ENCODE peak calls at places on chromosomes 7 and 10, in ten cellular contexts. G is lung, Z is AG04450, N is nephron progenitor cell, C is foreskin fibroblast, K is Calu3, O is HFFc6, L is endothelial cell of umbilical vein, U is IMR-90, Y is AG10803. F is an unnamed sample.

GRCh38 chr10:97498841-97499560 is at the start of gene UBTD1:
- DNase-seq in G (peak), Z (no peak), N (no peak), C (peak), K (peak), O (no peak), L (peak), U (peak), Y (peak), F (peak)

GRCh38 chr10:107011113-107011512 is 153.4 kb downstream of the SORCS1 start:
- DNase-seq in G (no peak), Z (no peak), N (no peak), C (no peak), K (no peak), O (no peak), L (no peak), U (no peak), Y (no peak), F (no peak)

GRCh38 chr10:35237766-35238512 is 98.4 kb upstream of the CCNY start:
- DNase-seq in G (no peak), Z (no peak), N (no peak), C (no peak), K (no peak), O (no peak), L (no peak), U (no peak), Y (no peak), F (no peak)

GRCh38 chr10:32105782-32106382 is 49.7 kb upstream of the KIF5B start:
- DNase-seq in G (no peak), Z (no peak), N (no peak), C (no peak), K (no peak), O (no peak), L (no peak), U (no peak), Y (no peak), F (no peak)

GRCh38 chr7:74401137-74401859 is 52.4 kb upstream of the GTF2IRD1 start:
- DNase-seq in G (peak), Z (no peak), N (peak), C (peak), K (peak), O (peak), L (peak), U (peak), Y (peak), F (peak)

GRCh38 chr7:143320620-143321019 is 4.7 kb downstream of the CLCN1 start:
- DNase-seq in G (no peak), Z (no peak), N (no peak), C (no peak), K (no peak), O (no peak), L (no peak), U (no peak), Y (no peak), F (no peak)

GRCh38 chr7:2376351-2377154 is 21.9 kb downstream of the EIF3B start:
- DNase-seq in G (no peak), Z (no peak), N (no peak), C (no peak), K (no peak), O (no peak), L (no peak), U (no peak), Y (no peak), F (no peak)

GRCh38 chr10:17047908-17048307 is 81.7 kb downstream of the CUBN start:
- DNase-seq in G (no peak), Z (no peak), N (no peak), C (no peak), K (no peak), O (no peak), L (no peak), U (no peak), Y (no peak), F (no peak)

GRCh38 chr10:122911889-122912484 is 1.6 kb downstream of the FAM24A start:
- DNase-seq in G (no peak), Z (no peak), N (peak), C (peak), K (peak), O (peak), L (peak), U (peak), Y (peak), F (peak)

GRCh38 chr7:28926871-28927597 is 31.1 kb downstream of the TRIL start:
- DNase-seq in G (peak), Z (peak), N (peak), C (peak), K (peak), O (peak), L (peak), U (peak), Y (peak), F (peak)

GRCh38 chr7:75977741-75978140 is 16.7 kb downstream of the TMEM120A start:
- DNase-seq in G (no peak), Z (no peak), N (no peak), C (no peak), K (no peak), O (no peak), L (no peak), U (no peak), Y (peak), F (no peak)

GRCh38 chr10:13503745-13504463 is 24.9 kb downstream of the BEND7 start:
- DNase-seq in G (no peak), Z (peak), N (no peak), C (peak), K (no peak), O (peak), L (no peak), U (peak), Y (peak), F (no peak)

GRCh38 chr10:103620357-103620749 is 126.8 kb downstream of the NEURL1 start:
- DNase-seq in G (no peak), Z (no peak), N (no peak), C (no peak), K (no peak), O (no peak), L (no peak), U (no peak), Y (no peak), F (no peak)

GRCh38 chr7:101524376-101524775 is 104.7 kb downstream of the MYL10 start:
- DNase-seq in G (no peak), Z (no peak), N (no peak), C (no peak), K (no peak), O (no peak), L (no peak), U (no peak), Y (no peak), F (no peak)

GRCh38 chr7:147173883-147174282 is 1057.3 kb downstream of the CNTNAP2 start:
- DNase-seq in G (no peak), Z (no peak), N (no peak), C (no peak), K (no peak), O (no peak), L (no peak), U (no peak), Y (no peak), F (no peak)

GRCh38 chr7:83201355-83201754 is 38.7 kb upstream of the PCLO start:
- DNase-seq in G (no peak), Z (no peak), N (no peak), C (no peak), K (no peak), O (no peak), L (no peak), U (no peak), Y (no peak), F (no peak)

GRCh38 chr10:131094406-131095108 is 217.0 kb downstream of the TCERG1L start:
- DNase-seq in G (no peak), Z (no peak), N (peak), C (no peak), K (no peak), O (no peak), L (no peak), U (no peak), Y (no peak), F (no peak)

GRCh38 chr7:6589829-6590644 is at the start of gene INTS15:
- DNase-seq in G (peak), Z (peak), N (peak), C (peak), K (peak), O (peak), L (peak), U (peak), Y (peak), F (peak)

GRCh38 chr7:139828880-139829653 is at the start of gene TBXAS1:
- DNase-seq in G (peak), Z (no peak), N (no peak), C (no peak), K (peak), O (no peak), L (peak), U (peak), Y (no peak), F (peak)

GRCh38 chr10:70650751-70651150 is 21.6 kb upstream of the ADAMTS14 start:
- DNase-seq in G (no peak), Z (no peak), N (no peak), C (no peak), K (no peak), O (no peak), L (no peak), U (no peak), Y (no peak), F (no peak)

GRCh38 chr7:47669178-47669878 is 87.4 kb upstream of the TNS3 start:
- DNase-seq in G (peak), Z (peak), N (no peak), C (peak), K (peak), O (peak), L (no peak), U (peak), Y (peak), F (peak)

GRCh38 chr10:74825371-74826141 is 844 bp upstream of the KAT6B start:
- DNase-seq in G (no peak), Z (no peak), N (peak), C (peak), K (no peak), O (no peak), L (no peak), U (no peak), Y (no peak), F (peak)

GRCh38 chr10:69073025-69073424 is 14.9 kb upstream of the SRGN start:
- DNase-seq in G (no peak), Z (no peak), N (no peak), C (no peak), K (no peak), O (no peak), L (no peak), U (no peak), Y (no peak), F (no peak)

GRCh38 chr10:124725791-124726190 is 18.4 kb downstream of the FAM53B start:
- DNase-seq in G (no peak), Z (no peak), N (no peak), C (no peak), K (no peak), O (no peak), L (no peak), U (no peak), Y (no peak), F (no peak)

GRCh38 chr10:79905322-79906314 is 43.3 kb downstream of the SFTPD start:
- DNase-seq in G (no peak), Z (no peak), N (no peak), C (peak), K (no peak), O (peak), L (peak), U (peak), Y (peak), F (peak)

GRCh38 chr10:127881262-127881661 is 11.5 kb downstream of the CLRN3 start:
- DNase-seq in G (peak), Z (no peak), N (no peak), C (no peak), K (no peak), O (no peak), L (no peak), U (no peak), Y (no peak), F (no peak)

GRCh38 chr10:49512121-49512809 is 26.7 kb downstream of the ERCC6 start:
- DNase-seq in G (no peak), Z (no peak), N (peak), C (no peak), K (peak), O (peak), L (peak), U (peak), Y (peak), F (peak)

GRCh38 chr7:80370587-80370986 is 141.3 kb downstream of the GNAT3 start:
- DNase-seq in G (no peak), Z (no peak), N (no peak), C (no peak), K (no peak), O (no peak), L (peak), U (no peak), Y (no peak), F (no peak)

GRCh38 chr10:58867683-58868082 is 308.8 kb upstream of the PHYHIPL start:
- DNase-seq in G (no peak), Z (no peak), N (no peak), C (no peak), K (no peak), O (no peak), L (no peak), U (no peak), Y (no peak), F (no peak)

GRCh38 chr10:6018422-6018821 is 41.1 kb upstream of the IL15RA start:
- DNase-seq in G (no peak), Z (no peak), N (no peak), C (no peak), K (no peak), O (no peak), L (no peak), U (no peak), Y (no peak), F (no peak)

GRCh38 chr7:101869026-101869900 is 51.8 kb downstream of the CUX1 start:
- DNase-seq in G (no peak), Z (no peak), N (peak), C (no peak), K (no peak), O (no peak), L (no peak), U (no peak), Y (no peak), F (no peak)

GRCh38 chr7:143345428-143345900 is 17.0 kb downstream of the FAM131B start:
- DNase-seq in G (peak), Z (no peak), N (peak), C (no peak), K (peak), O (no peak), L (peak), U (peak), Y (no peak), F (peak)

GRCh38 chr10:71812016-71812912 is 38.8 kb downstream of the PSAP start:
- DNase-seq in G (peak), Z (no peak), N (peak), C (peak), K (peak), O (peak), L (peak), U (peak), Y (peak), F (peak)

GRCh38 chr10:94206176-94206575 is 156.6 kb downstream of the NOC3L start:
- DNase-seq in G (no peak), Z (no peak), N (no peak), C (no peak), K (no peak), O (no peak), L (no peak), U (no peak), Y (no peak), F (no peak)

GRCh38 chr7:85074-85945 is 107.1 kb upstream of the FAM20C start:
- DNase-seq in G (no peak), Z (no peak), N (no peak), C (peak), K (peak), O (peak), L (no peak), U (peak), Y (peak), F (no peak)

GRCh38 chr7:92634924-92635519 is 44.8 kb upstream of the FAM133B start:
- DNase-seq in G (no peak), Z (peak), N (no peak), C (peak), K (peak), O (peak), L (peak), U (peak), Y (peak), F (no peak)

DNA sequence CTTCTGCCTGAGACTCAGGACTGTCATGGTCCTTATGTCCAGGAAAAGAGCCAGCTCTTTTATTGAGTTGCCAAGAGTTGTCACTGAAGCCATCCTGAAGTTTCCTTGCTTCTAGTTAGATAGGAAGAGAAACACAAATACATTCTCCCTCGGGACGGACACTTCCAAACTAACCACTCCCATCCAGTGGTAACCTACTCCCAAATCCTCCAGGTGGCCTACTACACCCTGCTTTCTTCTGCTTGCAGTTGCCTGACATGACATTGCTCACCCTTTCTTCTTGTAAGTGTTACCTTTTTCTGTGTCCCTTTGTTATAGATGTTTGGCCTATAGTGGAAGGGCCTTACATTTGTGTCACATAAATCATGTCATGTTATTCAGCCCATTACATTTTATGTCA is 346.8 kb downstream of the NRG3 start:
- DNase-seq in G (no peak), Z (no peak), N (no peak), C (no peak), K (no peak), O (no peak), L (no peak), U (no peak), Y (no peak), F (no peak)
- TF ChIP-seq CTCF in G (no peak), Z (no peak), N (no peak), C (no peak), K (no peak), O (no peak), L (no peak), U (no peak), Y (no peak), F (no peak)

GRCh38 chr10:117165557-117166419 is 27.7 kb upstream of the VAX1 start:
- DNase-seq in G (peak), Z (no peak), N (peak), C (peak), K (peak), O (peak), L (peak), U (peak), Y (peak), F (peak)
- TF ChIP-seq CTCF in G (no peak), Z (peak), N (peak), C (peak), K (peak), O (peak), L (peak), U (peak), Y (peak), F (peak)

GRCh38 chr10:132762267-132762666 is 23.7 kb downstream of the NKX6-2 start:
- DNase-seq in G (no peak), Z (no peak), N (no peak), C (no peak), K (no peak), O (no peak), L (no peak), U (no peak), Y (no peak), F (peak)
- TF ChIP-seq CTCF in G (no peak), Z (no peak), N (no peak), C (no peak), K (no peak), O (no peak), L (no peak), U (no peak), Y (no peak), F (no peak)

DNA sequence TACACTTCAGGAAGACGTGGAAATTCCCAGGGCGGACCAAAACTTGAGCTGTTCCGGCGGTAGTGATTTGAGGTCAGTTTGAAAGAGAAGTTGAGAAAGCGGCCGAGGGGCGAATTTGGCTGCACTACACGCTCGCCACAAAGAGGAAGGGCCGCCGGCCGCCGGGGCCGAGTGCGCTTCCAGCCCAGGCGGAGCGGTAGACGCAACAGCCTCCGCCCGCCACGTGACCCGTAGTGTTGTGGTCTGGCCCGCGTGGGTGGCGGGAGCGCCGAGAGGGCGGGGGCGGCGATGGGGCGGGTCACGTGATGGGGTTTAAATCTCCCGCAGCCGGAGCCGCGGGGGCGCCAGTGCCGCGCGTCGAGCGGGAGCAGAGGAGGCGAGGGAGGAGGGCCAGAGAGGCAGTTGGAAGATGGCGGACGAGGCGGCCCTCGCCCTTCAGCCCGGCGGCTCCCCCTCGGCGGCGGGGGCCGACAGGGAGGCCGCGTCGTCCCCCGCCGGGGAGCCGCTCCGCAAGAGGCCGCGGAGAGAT is at the start of gene SIRT1:
- DNase-seq in G (peak), Z (peak), N (peak), C (peak), K (peak), O (peak), L (peak), U (peak), Y (peak), F (peak)
- TF ChIP-seq CTCF in G (no peak), Z (no peak), N (no peak), C (no peak), K (no peak), O (no peak), L (no peak), U (no peak), Y (no peak), F (no peak)

GRCh38 chr7:149871576-149871975 is 2.2 kb upstream of the ATP6V0E2 start:
- DNase-seq in G (no peak), Z (no peak), N (no peak), C (no peak), K (no peak), O (no peak), L (no peak), U (no peak), Y (no peak), F (no peak)

GRCh38 chr7:149873968-149874643 is at the start of gene ATP6V0E2:
- DNase-seq in G (no peak), Z (no peak), N (no peak), C (no peak), K (no peak), O (no peak), L (no peak), U (no peak), Y (no peak), F (peak)

GRCh38 chr7:149873074-149873967 is 448 bp upstream of the ATP6V0E2 start:
- DNase-seq in G (peak), Z (peak), N (peak), C (peak), K (peak), O (peak), L (peak), U (peak), Y (peak), F (peak)

GRCh38 chr7:149870701-149871483 is 2.9 kb upstream of the ATP6V0E2 start:
- DNase-seq in G (no peak), Z (no peak), N (no peak), C (no peak), K (no peak), O (no peak), L (no peak), U (no peak), Y (no peak), F (peak)

DNA sequence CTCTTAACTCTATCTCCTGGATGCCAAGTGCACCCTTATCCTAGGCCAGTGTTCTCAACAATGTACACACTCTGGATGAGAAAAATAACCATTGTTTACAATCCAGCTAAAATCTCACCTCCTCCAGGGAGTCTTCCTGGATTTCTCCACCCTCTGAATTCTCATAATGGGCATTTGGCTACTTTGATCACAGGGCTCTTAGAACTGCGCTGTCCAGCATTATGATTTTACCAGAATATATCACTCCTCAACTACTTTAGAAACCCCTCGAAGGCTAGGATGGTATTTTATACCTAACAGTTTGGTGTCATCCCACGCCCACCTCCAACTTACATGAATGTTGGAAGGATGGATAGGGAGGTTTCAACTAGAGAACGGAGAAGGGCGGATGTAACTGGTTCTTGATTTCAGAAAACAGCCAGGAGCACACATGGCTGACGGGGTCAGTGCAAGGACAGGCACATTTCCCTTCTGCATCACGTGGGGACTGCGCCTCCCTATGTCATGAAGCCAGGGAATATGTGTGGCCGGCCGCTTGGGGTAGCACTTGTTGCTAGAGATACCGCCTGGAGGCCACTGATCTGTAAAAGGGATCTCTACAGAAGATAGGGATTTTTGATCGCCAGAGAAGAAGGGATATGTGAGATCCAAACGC is 1.2 kb upstream of the ATP6V0E2 start:
- DNase-seq in G (peak), Z (no peak), N (peak), C (peak), K (peak), O (peak), L (peak), U (peak), Y (peak), F (peak)
- TF ChIP-seq CTCF in G (no peak), Z (peak), N (no peak), C (peak), K (no peak), O (peak), L (no peak), U (peak), Y (peak), F (no peak)

GRCh38 chr7:134016223-134016941 is 110.8 kb upstream of the LRGUK start:
- DNase-seq in G (no peak), Z (no peak), N (peak), C (no peak), K (peak), O (no peak), L (peak), U (peak), Y (peak), F (no peak)
- TF ChIP-seq CTCF in G (peak), Z (peak), N (peak), C (peak), K (peak), O (peak), L (peak), U (peak), Y (peak), F (peak)

GRCh38 chr7:158818325-158819213 is 10.7 kb downstream of the ESYT2 start:
- DNase-seq in G (peak), Z (peak), N (peak), C (peak), K (peak), O (peak), L (peak), U (peak), Y (peak), F (peak)
- TF ChIP-seq CTCF in G (no peak), Z (no peak), N (no peak), C (no peak), K (no peak), O (no peak), L (no peak), U (peak), Y (peak), F (no peak)

GRCh38 chr7:151191544-151191943 is 4.5 kb upstream of the ASB10 start:
- DNase-seq in G (no peak), Z (no peak), N (no peak), C (no peak), K (no peak), O (no peak), L (no peak), U (no peak), Y (no peak), F (no peak)
- TF ChIP-seq CTCF in G (no peak), Z (no peak), N (no peak), C (no peak), K (no peak), O (no peak), L (no peak), U (no peak), Y (no peak), F (no peak)